ENCODE peak calls at places on chromosomes 11 and 22, in nine cellular contexts. X, O, P, Q, G, U, Y, J and W are unnamed samples. For H3K9me3 and H3K27me3, the result is how much of the 10 kb centered on the place peaks cover.

GRCh38 chr11:72381584-72382090 is 52.7 kb downstream of the CLPB start:
- DNase-seq in Q (no peak), P (no peak), J (no peak), U (no peak), O (no peak), Y (no peak), G (no peak), X (no peak), W (no peak)

GRCh38 chr11:125772834-125773505 is 5.7 kb downstream of the PATE2 start:
- DNase-seq in G (no peak), Q (no peak), Y (peak), J (no peak), X (no peak), P (no peak), O (no peak), U (no peak), W (no peak)

GRCh38 chr11:10208045-10208674 is 85.9 kb downstream of the SBF2 start:
- DNase-seq in G (no peak), U (no peak), O (no peak), Y (peak), Q (no peak), X (no peak), P (peak), J (no peak), W (no peak)

GRCh38 chr22:20062766-20063083 is 17.3 kb upstream of the DGCR8 start:
- DNase-seq in P (no peak), Q (no peak), O (no peak), U (no peak), X (no peak), J (no peak), Y (peak), G (no peak), W (no peak)

GRCh38 chr11:9875862-9876261 is 212.0 kb downstream of the SWAP70 start:
- DNase-seq in U (no peak), J (no peak), G (no peak), Y (no peak), P (no peak), X (no peak), O (no peak), Q (no peak), W (no peak)

GRCh38 chr22:38853149-38853548 is 9.3 kb upstream of the NPTXR start:
- DNase-seq in Q (no peak), X (no peak), U (no peak), Y (no peak), G (no peak), J (no peak), O (no peak), P (peak), W (no peak)

GRCh38 chr11:102168483-102168882 is 58.2 kb downstream of the YAP1 start:
- DNase-seq in J (no peak), U (no peak), G (no peak), O (no peak), P (no peak), Q (no peak), Y (no peak), X (no peak), W (no peak)

GRCh38 chr11:12196335-12196734 is 85.9 kb downstream of the MICAL2 start:
- DNase-seq in J (no peak), Y (no peak), P (no peak), X (no peak), Q (no peak), G (no peak), O (no peak), U (no peak), W (no peak)

GRCh38 chr11:94142308-94143277 is 14.0 kb downstream of the PANX1 start:
- DNase-seq in Q (no peak), P (no peak), Y (no peak), O (no peak), G (no peak), U (no peak), X (no peak), J (no peak), W (no peak)

GRCh38 chr11:30568933-30569332 is 17.2 kb downstream of the MPPED2 start:
- DNase-seq in P (no peak), X (no peak), G (no peak), U (no peak), Q (no peak), J (no peak), O (no peak), Y (no peak), W (no peak)
- H3K9me3 ChIP-seq in P (under half), X (under half), G (under half), U (under half), Q (under half), J (under half), O (under half), Y (under half), W (under half)

GRCh38 chr11:116611998-116612620 is 160.7 kb downstream of the BUD13 start:
- DNase-seq in J (no peak), G (no peak), Q (no peak), O (no peak), Y (no peak), X (no peak), U (no peak), P (no peak), W (no peak)
- H3K27me3 ChIP-seq in J (under half), G (under half), Q (under half), O (under half), Y (under half), X (under half), U (under half), P (under half), W (under half)

DNA sequence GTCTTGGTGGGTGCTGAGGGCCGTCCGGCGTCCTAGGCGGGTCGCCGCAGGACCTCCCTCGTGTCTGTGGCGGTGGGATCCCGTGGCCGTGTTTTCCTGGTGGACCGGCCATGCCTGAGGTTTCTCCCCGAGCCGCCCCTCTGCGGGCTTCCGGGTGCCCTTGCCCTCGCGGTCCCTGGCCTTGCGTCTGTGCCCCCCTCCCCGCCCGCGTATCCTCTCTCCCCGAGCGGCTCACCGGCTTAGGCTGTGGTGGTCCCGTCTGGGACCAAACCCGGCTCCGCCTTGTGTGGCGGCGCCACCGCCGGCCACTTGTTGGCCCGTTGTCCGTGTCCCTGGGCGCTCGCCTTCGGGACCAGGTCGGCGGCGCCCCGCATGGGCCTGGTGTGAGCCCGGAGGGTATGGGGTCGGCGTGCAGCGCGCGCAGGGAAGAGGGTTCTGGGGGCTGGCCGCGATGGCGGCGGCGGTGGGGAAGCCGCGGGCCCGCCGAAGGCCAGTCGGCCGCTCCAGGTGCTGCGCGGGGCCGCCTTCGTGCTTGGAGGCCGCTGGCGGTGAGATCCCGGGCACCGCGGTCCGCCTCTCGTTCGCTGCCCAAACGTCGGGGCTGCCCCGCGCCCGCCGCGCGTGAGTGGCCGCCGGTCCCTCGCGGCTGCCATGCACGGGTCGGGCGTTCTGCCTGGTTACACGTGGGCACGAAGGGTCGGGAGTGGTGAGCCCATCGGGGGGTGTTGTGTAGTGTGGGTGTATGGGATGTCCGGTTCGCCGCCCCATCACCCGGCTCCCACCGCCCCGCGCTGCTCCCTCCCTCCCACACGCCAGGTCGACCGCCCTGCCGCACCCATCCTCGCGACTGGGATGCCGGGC is 3899.1 kb upstream of the OR11H1 start:
- DNase-seq in P (no peak), X (no peak), O (no peak), Q (no peak), G (no peak), J (no peak), Y (no peak), U (no peak), W (no peak)
- H3K9me3 ChIP-seq in P (under half), X (half or more), O (half or more), Q (under half), G (half or more), J (under half), Y (under half), U (under half), W (under half)

DNA sequence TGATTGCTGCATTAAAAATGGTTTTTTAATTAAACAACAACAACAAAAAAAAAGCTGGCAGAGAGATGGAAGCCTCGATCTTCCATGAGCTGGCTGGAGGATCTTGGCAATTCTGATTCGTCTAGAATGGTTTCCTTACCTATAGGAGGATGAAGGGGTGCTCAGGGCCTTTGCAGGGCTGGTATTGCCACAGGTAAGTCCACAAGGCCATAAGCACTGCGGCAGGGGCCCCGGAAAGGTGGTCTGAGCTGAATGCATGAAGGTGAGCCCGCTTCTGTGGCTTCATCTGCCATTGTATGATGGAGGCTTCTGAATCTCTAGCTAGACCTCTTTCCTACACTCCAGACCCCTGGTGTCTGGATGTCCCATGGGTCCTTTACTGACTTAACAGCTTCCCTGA is 101.5 kb downstream of the TSPAN18 start:
- DNase-seq in U (no peak), O (no peak), Y (no peak), G (no peak), J (no peak), X (no peak), P (no peak), Q (no peak), W (no peak)
- H3K27me3 ChIP-seq in U (under half), O (under half), Y (under half), G (under half), J (under half), X (under half), P (under half), Q (under half), W (under half)

DNA sequence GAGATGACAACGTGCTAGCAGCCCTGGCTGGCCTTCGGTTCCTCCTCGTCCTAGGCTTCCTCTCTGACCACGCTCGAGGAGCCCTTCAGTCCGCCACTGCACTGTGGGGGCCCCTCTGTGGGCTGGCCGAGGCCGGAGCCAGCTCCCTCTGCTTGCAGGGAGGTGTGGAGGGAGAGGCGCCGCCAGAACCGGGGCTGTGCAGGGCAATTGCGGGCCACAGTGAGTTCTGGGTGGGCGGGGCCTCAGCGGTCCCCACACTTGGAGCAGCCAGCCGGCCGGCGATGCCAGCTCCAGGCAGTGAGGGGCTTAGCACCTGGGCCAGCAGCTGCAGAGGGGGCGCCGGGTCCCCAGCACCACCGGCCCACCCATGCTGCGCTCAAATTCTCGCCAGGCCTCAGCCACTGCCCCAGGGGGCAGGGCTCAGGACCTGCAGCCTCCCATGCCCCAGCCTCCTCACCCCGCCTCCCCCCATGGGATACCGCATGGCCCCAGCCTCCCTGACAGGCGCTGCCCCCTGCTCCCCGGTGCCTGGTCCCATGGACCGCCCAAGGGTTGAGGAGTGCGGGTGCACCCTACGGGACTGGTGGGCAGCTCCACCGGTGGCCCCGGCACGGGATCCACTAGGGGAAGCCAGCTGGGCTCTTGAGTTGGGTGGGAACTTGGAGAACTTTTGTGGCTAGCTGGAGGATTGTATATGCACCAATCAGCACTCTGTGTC is 399.4 kb downstream of the LUZP2 start:
- DNase-seq in Y (no peak), O (no peak), Q (no peak), G (no peak), P (no peak), U (no peak), J (no peak), X (no peak), W (no peak)
- H3K9me3 ChIP-seq in Y (under half), O (under half), Q (under half), G (under half), P (under half), U (under half), J (under half), X (under half), W (under half)

GRCh38 chr22:17370036-17370765 is 941 bp downstream of the CECR2 start:
- DNase-seq in Q (peak), J (no peak), Y (peak), O (no peak), G (no peak), U (no peak), P (no peak), X (no peak), W (peak)

GRCh38 chr22:17368727-17369552 is at the start of gene CECR2:
- DNase-seq in O (no peak), X (no peak), J (peak), U (peak), Q (peak), Y (peak), P (peak), G (peak), W (peak)

GRCh38 chr22:17369553-17370035 is 334 bp downstream of the CECR2 start:
- DNase-seq in O (no peak), U (no peak), Y (peak), Q (peak), G (peak), X (no peak), P (peak), J (no peak), W (no peak)

GRCh38 chr22:17371446-17371845 is 2.2 kb downstream of the CECR2 start:
- DNase-seq in O (no peak), P (no peak), J (no peak), Q (no peak), G (no peak), X (no peak), U (no peak), Y (no peak), W (peak)

GRCh38 chr22:17370766-17371181 is 1.5 kb downstream of the CECR2 start:
- DNase-seq in Q (no peak), Y (peak), P (no peak), O (no peak), U (no peak), X (no peak), J (no peak), G (no peak), W (no peak)
- H3K27me3 ChIP-seq in Q (under half), Y (under half), P (under half), O (half or more), U (half or more), X (half or more), J (under half), G (under half), W (under half)

GRCh38 chr11:82858556-82859091 is 41.6 kb downstream of the PRCP start:
- DNase-seq in Y (peak), Q (no peak), J (no peak), X (no peak), G (no peak), O (no peak), U (no peak), P (no peak), W (no peak)
- H3K9me3 ChIP-seq in Y (under half), Q (under half), J (under half), X (under half), G (under half), O (under half), U (under half), P (under half), W (under half)

GRCh38 chr22:22072169-22072836 is 89.7 kb upstream of the TOP3B start:
- DNase-seq in X (no peak), P (no peak), O (no peak), U (no peak), J (no peak), G (no peak), Q (no peak), Y (no peak), W (no peak)
- H3K27me3 ChIP-seq in X (under half), P (under half), O (under half), U (under half), J (under half), G (half or more), Q (under half), Y (under half), W (under half)